ENCODE peak calls at places on chromosomes 12 and 14, in nine cellular contexts. One of them, this sample, is unnamed.

GRCh38 chr12:3646561-3647241 is 106.2 kb downstream of the CRACR2A start:
- DNase-seq in mucosa of descending colon: no peak
- DNase-seq in IMR-90: no peak
- DNase-seq in hepatocyte: no peak
- DNase-seq in spleen: peak
- DNase-seq in GM12864: no peak
- DNase-seq in RWPE2: no peak
- DNase-seq in lower leg skin: no peak
- DNase-seq in fibroblast of lung: no peak
- DNase-seq in this sample: no peak

GRCh38 chr12:52691076-52691764 is 11.0 kb upstream of the KRT1 start:
- DNase-seq in mucosa of descending colon: no peak
- DNase-seq in RWPE2: no peak
- DNase-seq in lower leg skin: no peak
- DNase-seq in spleen: peak
- DNase-seq in hepatocyte: peak
- DNase-seq in IMR-90: no peak
- DNase-seq in fibroblast of lung: no peak
- DNase-seq in GM12864: no peak
- DNase-seq in this sample: no peak

GRCh38 chr14:61187642-61187905 is 93.6 kb downstream of the TMEM30B start:
- DNase-seq in hepatocyte: no peak
- DNase-seq in mucosa of descending colon: no peak
- DNase-seq in fibroblast of lung: no peak
- DNase-seq in spleen: no peak
- DNase-seq in RWPE2: no peak
- DNase-seq in IMR-90: no peak
- DNase-seq in GM12864: no peak
- DNase-seq in lower leg skin: no peak
- DNase-seq in this sample: no peak

GRCh38 chr12:20369164-20370000 is 1.0 kb downstream of the PDE3A start:
- DNase-seq in RWPE2: no peak
- DNase-seq in GM12864: no peak
- DNase-seq in mucosa of descending colon: peak
- DNase-seq in spleen: peak
- DNase-seq in fibroblast of lung: peak
- DNase-seq in hepatocyte: peak
- DNase-seq in IMR-90: peak
- DNase-seq in lower leg skin: peak
- DNase-seq in this sample: peak

GRCh38 chr14:89773644-89774316 is 180.8 kb downstream of the EFCAB11 start:
- DNase-seq in hepatocyte: peak
- DNase-seq in mucosa of descending colon: peak
- DNase-seq in lower leg skin: no peak
- DNase-seq in RWPE2: no peak
- DNase-seq in spleen: peak
- DNase-seq in fibroblast of lung: no peak
- DNase-seq in IMR-90: peak
- DNase-seq in GM12864: peak
- DNase-seq in this sample: no peak

GRCh38 chr12:121990692-121991603 is 30.7 kb upstream of the BCL7A start:
- DNase-seq in lower leg skin: no peak
- DNase-seq in fibroblast of lung: peak
- DNase-seq in hepatocyte: no peak
- DNase-seq in IMR-90: peak
- DNase-seq in RWPE2: no peak
- DNase-seq in GM12864: peak
- DNase-seq in spleen: no peak
- DNase-seq in mucosa of descending colon: no peak
- DNase-seq in this sample: peak

GRCh38 chr12:71159260-71159659 is 1.5 kb upstream of the TSPAN8 start:
- DNase-seq in hepatocyte: no peak
- DNase-seq in mucosa of descending colon: no peak
- DNase-seq in fibroblast of lung: no peak
- DNase-seq in spleen: no peak
- DNase-seq in RWPE2: no peak
- DNase-seq in GM12864: no peak
- DNase-seq in IMR-90: no peak
- DNase-seq in lower leg skin: no peak
- DNase-seq in this sample: no peak

GRCh38 chr14:77026166-77026929 is 2.2 kb downstream of the IRF2BPL start:
- DNase-seq in GM12864: no peak
- DNase-seq in fibroblast of lung: peak
- DNase-seq in IMR-90: peak
- DNase-seq in mucosa of descending colon: peak
- DNase-seq in lower leg skin: no peak
- DNase-seq in RWPE2: no peak
- DNase-seq in hepatocyte: peak
- DNase-seq in spleen: peak
- DNase-seq in this sample: no peak

GRCh38 chr12:75528272-75528671 is 16.9 kb upstream of the KRR1 start:
- DNase-seq in mucosa of descending colon: no peak
- DNase-seq in lower leg skin: no peak
- DNase-seq in fibroblast of lung: no peak
- DNase-seq in IMR-90: no peak
- DNase-seq in hepatocyte: no peak
- DNase-seq in RWPE2: no peak
- DNase-seq in spleen: no peak
- DNase-seq in GM12864: no peak
- DNase-seq in this sample: no peak

GRCh38 chr12:50257226-50258166 is 25.8 kb downstream of the LIMA1 start:
- DNase-seq in hepatocyte: peak
- DNase-seq in spleen: no peak
- DNase-seq in IMR-90: peak
- DNase-seq in mucosa of descending colon: no peak
- DNase-seq in lower leg skin: peak
- DNase-seq in fibroblast of lung: peak
- DNase-seq in RWPE2: no peak
- DNase-seq in GM12864: no peak
- DNase-seq in this sample: peak

GRCh38 chr14:20415723-20416622 is 2.7 kb upstream of the TEP1 start:
- DNase-seq in GM12864: no peak
- DNase-seq in IMR-90: peak
- DNase-seq in hepatocyte: peak
- DNase-seq in lower leg skin: peak
- DNase-seq in mucosa of descending colon: no peak
- DNase-seq in fibroblast of lung: peak
- DNase-seq in RWPE2: no peak
- DNase-seq in spleen: no peak
- DNase-seq in this sample: peak

GRCh38 chr14:21498540-21499526 is 12.3 kb downstream of the METTL3 start:
- DNase-seq in RWPE2: no peak
- DNase-seq in mucosa of descending colon: no peak
- DNase-seq in hepatocyte: peak
- DNase-seq in fibroblast of lung: peak
- DNase-seq in IMR-90: peak
- DNase-seq in spleen: no peak
- DNase-seq in lower leg skin: no peak
- DNase-seq in GM12864: no peak
- DNase-seq in this sample: peak

GRCh38 chr12:15690320-15690719 is 98.9 kb downstream of the EPS8 start:
- DNase-seq in fibroblast of lung: no peak
- DNase-seq in IMR-90: no peak
- DNase-seq in GM12864: no peak
- DNase-seq in mucosa of descending colon: no peak
- DNase-seq in hepatocyte: no peak
- DNase-seq in spleen: no peak
- DNase-seq in RWPE2: no peak
- DNase-seq in lower leg skin: no peak
- DNase-seq in this sample: no peak

GRCh38 chr12:124509676-124510300 is 57.6 kb downstream of the NCOR2 start:
- DNase-seq in fibroblast of lung: peak
- DNase-seq in mucosa of descending colon: no peak
- DNase-seq in IMR-90: peak
- DNase-seq in RWPE2: peak
- DNase-seq in lower leg skin: peak
- DNase-seq in spleen: no peak
- DNase-seq in hepatocyte: peak
- DNase-seq in GM12864: no peak
- DNase-seq in this sample: peak

GRCh38 chr14:72647782-72648181 is 246.1 kb downstream of the DPF3 start:
- DNase-seq in mucosa of descending colon: no peak
- DNase-seq in spleen: no peak
- DNase-seq in IMR-90: no peak
- DNase-seq in GM12864: no peak
- DNase-seq in hepatocyte: no peak
- DNase-seq in RWPE2: no peak
- DNase-seq in fibroblast of lung: no peak
- DNase-seq in lower leg skin: no peak
- DNase-seq in this sample: no peak

GRCh38 chr12:14621821-14622220 is 54.1 kb upstream of the PLBD1 start:
- DNase-seq in fibroblast of lung: no peak
- DNase-seq in GM12864: peak
- DNase-seq in spleen: no peak
- DNase-seq in IMR-90: no peak
- DNase-seq in mucosa of descending colon: no peak
- DNase-seq in hepatocyte: no peak
- DNase-seq in lower leg skin: no peak
- DNase-seq in RWPE2: no peak
- DNase-seq in this sample: no peak

GRCh38 chr12:14614704-14615121 is 47.0 kb upstream of the PLBD1 start:
- DNase-seq in RWPE2: no peak
- DNase-seq in hepatocyte: no peak
- DNase-seq in GM12864: peak
- DNase-seq in lower leg skin: no peak
- DNase-seq in mucosa of descending colon: no peak
- DNase-seq in fibroblast of lung: no peak
- DNase-seq in spleen: no peak
- DNase-seq in IMR-90: no peak
- DNase-seq in this sample: no peak

GRCh38 chr12:14619731-14620501 is 52.2 kb upstream of the PLBD1 start:
- DNase-seq in RWPE2: no peak
- DNase-seq in IMR-90: no peak
- DNase-seq in fibroblast of lung: no peak
- DNase-seq in GM12864: no peak
- DNase-seq in mucosa of descending colon: no peak
- DNase-seq in lower leg skin: no peak
- DNase-seq in hepatocyte: peak
- DNase-seq in spleen: no peak
- DNase-seq in this sample: no peak

GRCh38 chr12:14613718-14614117 is 46.0 kb upstream of the PLBD1 start:
- DNase-seq in fibroblast of lung: no peak
- DNase-seq in hepatocyte: no peak
- DNase-seq in IMR-90: no peak
- DNase-seq in spleen: no peak
- DNase-seq in RWPE2: no peak
- DNase-seq in mucosa of descending colon: no peak
- DNase-seq in lower leg skin: no peak
- DNase-seq in GM12864: peak
- DNase-seq in this sample: no peak

DNA sequence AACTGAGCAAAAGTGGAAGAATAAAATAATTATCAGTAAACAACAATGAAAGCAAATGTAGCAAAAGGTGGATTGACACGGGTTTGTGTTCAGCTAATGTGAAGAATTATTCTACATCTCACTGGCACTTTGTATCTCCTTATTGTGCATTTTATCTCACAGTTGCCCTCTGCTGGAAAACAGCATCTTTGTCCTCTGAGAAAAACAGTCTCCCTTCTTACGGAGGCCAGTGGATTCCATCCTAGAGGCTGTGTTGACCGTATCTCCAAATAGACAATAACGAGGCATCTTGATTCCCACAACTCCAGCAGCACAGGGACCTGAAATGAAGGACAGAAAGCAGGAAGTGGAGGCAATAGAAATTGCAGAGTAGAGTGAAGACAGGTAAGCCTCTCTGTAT is 51.3 kb upstream of the PLBD1 start:
- DNase-seq in hepatocyte: no peak
- DNase-seq in spleen: no peak
- DNase-seq in IMR-90: peak
- DNase-seq in GM12864: no peak
- DNase-seq in lower leg skin: no peak
- DNase-seq in RWPE2: no peak
- DNase-seq in fibroblast of lung: peak
- DNase-seq in mucosa of descending colon: no peak
- DNase-seq in this sample: peak
- TF ChIP-seq CTCF in hepatocyte: peak
- TF ChIP-seq CTCF in spleen: peak
- TF ChIP-seq CTCF in IMR-90: peak
- TF ChIP-seq CTCF in GM12864: peak
- TF ChIP-seq CTCF in lower leg skin: no peak
- TF ChIP-seq CTCF in RWPE2: peak
- TF ChIP-seq CTCF in fibroblast of lung: peak
- TF ChIP-seq CTCF in mucosa of descending colon: no peak
- TF ChIP-seq CTCF in this sample: peak

GRCh38 chr12:94575024-94575423 is 75.3 kb downstream of the TMCC3 start:
- DNase-seq in mucosa of descending colon: no peak
- DNase-seq in GM12864: no peak
- DNase-seq in lower leg skin: no peak
- DNase-seq in IMR-90: no peak
- DNase-seq in RWPE2: no peak
- DNase-seq in hepatocyte: no peak
- DNase-seq in fibroblast of lung: no peak
- DNase-seq in spleen: no peak
- DNase-seq in this sample: no peak
- H3K4me3 ChIP-seq in mucosa of descending colon: no peak
- H3K4me3 ChIP-seq in GM12864: no peak
- H3K4me3 ChIP-seq in lower leg skin: no peak
- H3K4me3 ChIP-seq in IMR-90: no peak
- H3K4me3 ChIP-seq in RWPE2: no peak
- H3K4me3 ChIP-seq in hepatocyte: no peak
- H3K4me3 ChIP-seq in fibroblast of lung: no peak
- H3K4me3 ChIP-seq in spleen: no peak
- H3K4me3 ChIP-seq in this sample: no peak

DNA sequence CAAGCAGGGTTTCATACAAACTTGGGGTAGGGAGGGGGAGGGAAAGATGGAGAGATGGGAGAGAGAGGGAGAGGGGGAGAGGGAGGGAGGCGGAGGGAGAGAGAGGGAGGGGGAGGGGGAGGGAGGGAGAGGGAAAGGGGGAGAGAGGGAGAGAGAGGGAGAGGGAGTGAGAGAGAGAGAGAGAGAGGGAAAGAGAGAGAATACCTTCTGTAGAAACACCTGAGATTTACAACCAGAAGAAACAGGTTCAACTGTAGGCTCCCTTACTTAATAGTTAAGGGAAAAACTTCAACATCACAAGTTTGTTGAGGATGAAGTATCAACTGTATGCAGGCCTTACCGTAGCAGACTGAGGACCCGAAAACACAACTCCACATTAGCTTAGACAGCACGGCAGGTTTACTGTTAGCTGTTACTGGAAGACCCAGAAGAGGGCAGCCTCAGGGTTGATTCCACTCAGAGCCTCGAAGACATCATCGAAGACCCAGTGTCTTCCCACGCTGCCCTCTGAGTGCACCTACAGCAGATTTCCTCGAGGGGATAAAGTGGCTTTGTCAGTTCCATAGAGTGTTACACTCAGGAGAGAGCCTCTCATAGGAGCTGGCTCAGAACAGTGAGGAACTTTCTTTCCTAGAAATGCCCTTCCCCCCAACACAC is 72.4 kb downstream of the NT5DC3 start:
- DNase-seq in spleen: no peak
- DNase-seq in mucosa of descending colon: no peak
- DNase-seq in GM12864: no peak
- DNase-seq in fibroblast of lung: no peak
- DNase-seq in hepatocyte: no peak
- DNase-seq in IMR-90: no peak
- DNase-seq in RWPE2: no peak
- DNase-seq in lower leg skin: no peak
- DNase-seq in this sample: no peak
- TF ChIP-seq CTCF in spleen: no peak
- TF ChIP-seq CTCF in mucosa of descending colon: no peak
- TF ChIP-seq CTCF in GM12864: no peak
- TF ChIP-seq CTCF in fibroblast of lung: no peak
- TF ChIP-seq CTCF in hepatocyte: no peak
- TF ChIP-seq CTCF in IMR-90: no peak
- TF ChIP-seq CTCF in RWPE2: peak
- TF ChIP-seq CTCF in lower leg skin: no peak
- TF ChIP-seq CTCF in this sample: no peak

GRCh38 chr12:74401966-74402365 is 135.7 kb upstream of the ATXN7L3B start:
- DNase-seq in fibroblast of lung: no peak
- DNase-seq in hepatocyte: no peak
- DNase-seq in spleen: no peak
- DNase-seq in lower leg skin: no peak
- DNase-seq in mucosa of descending colon: no peak
- DNase-seq in IMR-90: no peak
- DNase-seq in RWPE2: no peak
- DNase-seq in GM12864: no peak
- DNase-seq in this sample: no peak
- H3K4me3 ChIP-seq in fibroblast of lung: no peak
- H3K4me3 ChIP-seq in hepatocyte: no peak
- H3K4me3 ChIP-seq in spleen: no peak
- H3K4me3 ChIP-seq in lower leg skin: no peak
- H3K4me3 ChIP-seq in mucosa of descending colon: no peak
- H3K4me3 ChIP-seq in IMR-90: no peak
- H3K4me3 ChIP-seq in RWPE2: no peak
- H3K4me3 ChIP-seq in GM12864: no peak
- H3K4me3 ChIP-seq in this sample: no peak

This sample was measured in fibroblast of mammary gland.